ENCODE peak calls at places on chromosomes 2 and 18, in five cellular contexts. U, K, W, Y and R are unnamed samples.

GRCh38 chr2:112666764-112667122 is 21.0 kb downstream of the SLC20A1 start:
- ATAC-seq in U (peak; percentile 36), K (peak; percentile 12), W (peak; percentile 67), Y (no peak), R (no peak)

GRCh38 chr2:191783416-191783815 is 63.5 kb downstream of the CAVIN2 start:
- ATAC-seq in U (no peak), K (no peak), W (no peak), Y (no peak), R (no peak)

GRCh38 chr18:13712400-13713131 is 13.8 kb downstream of the FAM210A start:
- ATAC-seq in U (no peak), K (no peak), W (peak; percentile 70), Y (peak; percentile 64), R (no peak)

GRCh38 chr18:48228841-48229240 is 180.3 kb downstream of the ZBTB7C start:
- ATAC-seq in U (no peak), K (no peak), W (no peak), Y (no peak), R (no peak)

GRCh38 chr2:17620280-17620679 is 79.8 kb downstream of the VSNL1 start:
- ATAC-seq in U (peak; percentile 20), K (peak; percentile 7), W (no peak), Y (no peak), R (peak; percentile 58)

GRCh38 chr2:30341500-30342267 is 105.4 kb upstream of the LCLAT1 start:
- ATAC-seq in U (peak; percentile 50), K (no peak), W (no peak), Y (no peak), R (no peak)

GRCh38 chr2:146262606-146263005 is 1582.2 kb upstream of the ACVR2A start:
- ATAC-seq in U (no peak), K (no peak), W (no peak), Y (peak; percentile 61), R (no peak)

GRCh38 chr2:18467727-18468363 is 92.6 kb downstream of the RDH14 start:
- ATAC-seq in U (no peak), K (no peak), W (no peak), Y (no peak), R (peak; percentile 86)

GRCh38 chr2:217367464-217367863 is 507.6 kb upstream of the TNP1 start:
- ATAC-seq in U (no peak), K (peak; percentile 76), W (no peak), Y (no peak), R (peak; percentile 39)

GRCh38 chr2:65656152-65656718 is 223.8 kb upstream of the SPRED2 start:
- ATAC-seq in U (no peak), K (no peak), W (no peak), Y (no peak), R (no peak)

GRCh38 chr2:43098065-43098464 is 128.3 kb downstream of the ZFP36L2 start:
- ATAC-seq in U (no peak), K (no peak), W (no peak), Y (no peak), R (no peak)

GRCh38 chr2:62406573-62407043 is 99.4 kb downstream of the TMEM17 start:
- ATAC-seq in U (peak; percentile 17), K (no peak), W (no peak), Y (peak; percentile 90), R (no peak)

GRCh38 chr2:62409442-62409841 is 96.6 kb downstream of the TMEM17 start:
- ATAC-seq in U (no peak), K (peak; percentile 42), W (peak; percentile 16), Y (no peak), R (no peak)

GRCh38 chr2:62407838-62408589 is 98.0 kb downstream of the TMEM17 start:
- ATAC-seq in U (no peak), K (no peak), W (no peak), Y (no peak), R (no peak)

GRCh38 chr2:62404948-62405347 is 101.0 kb downstream of the TMEM17 start:
- ATAC-seq in U (no peak), K (no peak), W (no peak), Y (no peak), R (no peak)

GRCh38 chr2:62407401-62407800 is 98.6 kb downstream of the TMEM17 start:
- ATAC-seq in U (no peak), K (no peak), W (no peak), Y (no peak), R (no peak)
- TF ChIP-seq POLR2A in U (no peak), K (no peak), W (no peak), Y (no peak), R (no peak)

GRCh38 chr2:197674546-197674945 is 841 bp downstream of the RFTN2 start:
- ATAC-seq in U (no peak), K (peak; percentile 24), W (no peak), Y (peak; percentile 50), R (no peak)
- H3K4me3 ChIP-seq in U (no peak overlapping the region), K (peak overlapping the region; percentile 53), W (no peak overlapping the region), Y (peak overlapping the region; percentile 22), R (peak overlapping the region; percentile 20)

DNA sequence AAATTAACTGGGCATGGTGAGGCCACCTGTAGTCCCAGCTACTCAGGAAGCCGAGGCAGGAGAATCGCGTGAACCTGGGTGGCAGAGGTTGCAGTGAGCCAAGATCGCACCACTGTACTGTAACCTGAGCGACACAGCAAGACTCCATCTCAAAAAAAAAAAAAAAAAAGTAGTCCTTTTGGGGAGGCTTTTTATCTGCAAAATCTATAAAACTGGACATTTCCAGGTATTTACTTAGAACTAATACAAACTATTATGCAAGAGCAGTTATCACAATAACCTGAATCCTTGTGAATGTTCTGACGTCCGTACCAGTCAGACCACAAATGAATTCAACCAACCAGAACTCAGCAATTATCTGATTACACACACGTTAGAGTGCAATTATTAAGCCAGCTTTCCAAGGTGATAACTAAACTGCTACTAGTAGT is 8.8 kb upstream of the RAPH1 start:
- ATAC-seq in U (peak; percentile 80), K (no peak), W (no peak), Y (peak; percentile 89), R (no peak)
- TF ChIP-seq POLR2A in U (no peak), K (no peak), W (no peak), Y (no peak), R (no peak)

GRCh38 chr2:122138561-122138960 is 383.1 kb downstream of the TSN start:
- ATAC-seq in U (no peak), K (no peak), W (no peak), Y (no peak), R (no peak)

GRCh38 chr2:122132292-122132691 is 376.8 kb downstream of the TSN start:
- ATAC-seq in U (no peak), K (no peak), W (no peak), Y (no peak), R (no peak)

GRCh38 chr2:122136071-122136470 is 380.6 kb downstream of the TSN start:
- ATAC-seq in U (no peak), K (no peak), W (peak; percentile 88), Y (peak; percentile 63), R (no peak)

GRCh38 chr2:122139739-122140138 is 384.3 kb downstream of the TSN start:
- ATAC-seq in U (no peak), K (no peak), W (no peak), Y (no peak), R (no peak)

DNA sequence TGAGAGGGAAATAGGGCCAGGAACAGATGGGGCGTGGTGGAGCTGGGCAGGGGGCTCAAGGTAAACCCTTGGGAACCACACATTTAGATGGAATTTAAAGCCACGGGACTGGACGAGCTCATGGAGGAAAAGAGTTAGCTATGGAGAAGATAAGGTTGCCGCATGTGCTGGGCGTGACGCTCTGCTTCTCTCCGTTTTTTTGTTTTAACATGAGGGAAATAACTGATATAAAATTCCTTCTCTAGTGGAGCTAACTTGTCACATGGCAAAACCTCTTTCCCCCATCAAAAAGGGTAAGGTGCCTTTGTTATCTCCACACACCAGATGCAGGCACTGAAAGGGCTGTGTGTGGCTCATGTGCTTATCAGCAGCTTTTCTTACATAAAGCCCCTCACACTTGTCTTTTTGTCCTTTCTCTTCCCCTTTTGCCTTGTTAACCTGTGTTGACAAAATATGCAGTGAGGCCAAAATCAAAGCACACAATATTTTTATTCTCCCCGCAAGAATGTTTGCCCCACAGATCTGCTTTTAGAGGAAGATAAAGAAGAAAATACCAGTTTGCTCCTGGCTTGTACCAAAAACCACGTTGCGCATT is 380.0 kb downstream of the TSN start:
- ATAC-seq in U (no peak), K (no peak), W (peak; percentile 85), Y (no peak), R (no peak)
- H3K4me3 ChIP-seq in U (no peak overlapping the region), K (no peak overlapping the region), W (no peak overlapping the region), Y (no peak overlapping the region), R (no peak overlapping the region)

GRCh38 chr18:3653859-3654441 is 204.0 kb downstream of the TGIF1 start:
- ATAC-seq in U (no peak), K (no peak), W (peak; percentile 62), Y (no peak), R (no peak)
- TF ChIP-seq POLR2A in U (no peak), K (no peak), W (no peak), Y (no peak), R (no peak)